ENCODE peak calls at places on chromosomes 5 and 9, in four cellular contexts. J is Panc1; X is mucosa of descending colon; D is CD8-positive, alpha-beta T cell. A is an unnamed sample.

GRCh38 chr9:123375725-123376132 is 19.7 kb downstream of the CRB2 start:
- DNase-seq in J (no peak), X (peak; percentile 90), D (no peak), A (no peak)

GRCh38 chr9:73370053-73370452 is 218.4 kb downstream of the ANXA1 start:
- DNase-seq in J (no peak), X (no peak), D (no peak), A (no peak)

GRCh38 chr5:96288166-96288844 is 144.7 kb downstream of the PCSK1 start:
- DNase-seq in J (no peak), X (no peak), D (no peak), A (no peak)

GRCh38 chr5:78287833-78288232 is 6.7 kb downstream of the AP3B1 start:
- DNase-seq in J (no peak), X (no peak), D (no peak), A (no peak)

GRCh38 chr5:35752012-35752411 is 104.7 kb upstream of the IL7R start:
- DNase-seq in J (no peak), X (no peak), D (no peak), A (no peak)

GRCh38 chr5:14768838-14769365 is 102.7 kb downstream of the ANKH start:
- DNase-seq in J (no peak), X (no peak), D (no peak), A (no peak)

GRCh38 chr9:127505396-127506116 is 54.2 kb downstream of the LRSAM1 start:
- DNase-seq in J (no peak), X (no peak), D (peak; percentile 26), A (no peak)

GRCh38 chr5:175853573-175854230 is 17.7 kb upstream of the CPLX2 start:
- DNase-seq in J (no peak), X (no peak), D (no peak), A (no peak)

GRCh38 chr9:99811172-99811571 is 10.5 kb upstream of the NR4A3 start:
- DNase-seq in J (no peak), X (no peak), D (no peak), A (no peak)

GRCh38 chr5:75052461-75053285 is at the start of gene GCNT4:
- DNase-seq in J (no peak), X (peak; percentile 69), D (peak; percentile 57), A (peak; percentile 90)

GRCh38 chr5:180637962-180638680 is 11.3 kb downstream of the FLT4 start:
- DNase-seq in J (no peak), X (peak; percentile 9), D (no peak), A (peak; percentile 34)

GRCh38 chr5:133938932-133939331 is 29.5 kb downstream of the C5orf15 start:
- DNase-seq in J (no peak), X (no peak), D (no peak), A (no peak)

GRCh38 chr5:58259685-58260152 is 200.2 kb downstream of the PLK2 start:
- DNase-seq in J (peak; percentile 76), X (no peak), D (no peak), A (no peak)

GRCh38 chr5:54867310-54867944 is 118.0 kb downstream of the ESM1 start:
- DNase-seq in J (peak; percentile 18), X (no peak), D (no peak), A (no peak)

GRCh38 chr5:112109331-112109993 is 309.6 kb downstream of the EPB41L4A start:
- DNase-seq in J (no peak), X (no peak), D (no peak), A (peak; percentile 61)

GRCh38 chr5:18965893-18966292 is 1022.1 kb downstream of the CDH18 start:
- DNase-seq in J (no peak), X (no peak), D (no peak), A (no peak)

DNA sequence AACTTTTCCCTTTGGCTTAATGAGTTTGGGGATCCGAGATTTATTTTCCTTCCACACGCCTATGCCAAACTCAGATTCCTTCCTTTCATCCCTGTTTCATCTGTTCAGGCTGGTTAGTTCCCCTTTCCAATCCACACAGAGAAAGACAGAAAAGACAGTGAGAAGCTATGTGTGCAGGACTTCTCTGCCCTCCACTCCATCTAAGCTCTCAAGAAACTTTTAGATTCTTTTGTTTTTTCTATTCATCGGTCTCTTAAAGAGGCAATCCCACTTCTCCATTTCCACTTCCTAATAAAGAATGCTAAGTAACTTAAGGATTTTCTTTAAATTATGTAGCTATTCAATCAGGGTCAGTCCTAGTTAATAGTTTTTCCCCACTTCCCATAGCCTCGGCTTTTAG is 11.2 kb downstream of the ITGA1 start:
- DNase-seq in J (no peak), X (no peak), D (no peak), A (no peak)
- H3K4me1 ChIP-seq in J (peaks cover 24% of the 10 kb centered on the region), X (peaks cover 39% of the 10 kb centered on the region), D (peaks cover 33% of the 10 kb centered on the region), A (peaks cover 12% of the 10 kb centered on the region)

GRCh38 chr9:86321373-86321772 is 32.8 kb downstream of the TUT7 start:
- DNase-seq in J (no peak), X (no peak), D (no peak), A (no peak)

GRCh38 chr9:86326536-86326935 is 27.7 kb downstream of the TUT7 start:
- DNase-seq in J (no peak), X (no peak), D (no peak), A (no peak)

GRCh38 chr9:86324901-86325300 is 29.3 kb downstream of the TUT7 start:
- DNase-seq in J (no peak), X (no peak), D (no peak), A (no peak)

GRCh38 chr9:86324308-86324707 is 29.9 kb downstream of the TUT7 start:
- DNase-seq in J (no peak), X (no peak), D (no peak), A (no peak)

DNA sequence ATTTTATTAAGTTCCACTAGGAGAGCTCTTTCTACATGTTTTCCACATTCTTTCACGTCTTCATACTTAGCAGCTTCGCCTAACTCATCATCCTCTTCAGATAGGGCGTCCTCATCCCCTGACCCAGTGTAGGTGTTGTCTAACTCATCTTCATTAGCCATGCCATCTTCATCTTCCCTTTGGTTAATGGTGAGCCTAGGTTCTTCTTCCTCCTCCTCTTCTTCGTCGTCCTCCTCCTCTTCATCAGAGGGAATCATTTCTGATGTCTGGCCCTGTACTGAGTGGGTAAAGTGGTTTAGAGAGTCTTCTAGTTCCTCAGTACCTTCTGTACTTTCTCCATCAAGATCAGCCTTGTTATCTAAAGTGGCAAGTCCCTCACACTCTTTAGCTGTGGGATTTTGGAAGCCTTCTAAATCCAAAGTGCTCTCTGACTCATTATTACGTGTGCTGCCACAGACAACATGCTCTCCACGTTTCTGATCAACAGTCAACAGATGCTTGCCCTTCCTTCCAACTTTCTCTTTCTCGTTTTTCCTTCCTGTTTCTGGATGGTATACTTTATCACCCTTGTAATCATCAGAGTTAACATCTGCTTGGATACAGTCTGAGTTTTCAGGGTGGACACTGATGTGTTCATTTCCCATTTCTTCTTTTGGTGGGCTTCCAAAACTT is 31.1 kb downstream of the TUT7 start:
- DNase-seq in J (no peak), X (no peak), D (no peak), A (no peak)
- H3K36me3 ChIP-seq in J (peaks cover 24% of the 10 kb centered on the region), X (peaks cover 30% of the 10 kb centered on the region), D (peaks cover 50% of the 10 kb centered on the region), A (peaks cover 81% of the 10 kb centered on the region)

GRCh38 chr9:13962006-13962405 is 351.9 kb downstream of the NFIB start:
- DNase-seq in J (no peak), X (no peak), D (no peak), A (no peak)

GRCh38 chr9:13960011-13960765 is 353.8 kb downstream of the NFIB start:
- DNase-seq in J (no peak), X (no peak), D (no peak), A (no peak)

GRCh38 chr9:13957089-13957488 is 356.9 kb downstream of the NFIB start:
- DNase-seq in J (no peak), X (no peak), D (no peak), A (no peak)

GRCh38 chr9:13956107-13956506 is 357.8 kb downstream of the NFIB start:
- DNase-seq in J (no peak), X (no peak), D (no peak), A (no peak)

GRCh38 chr9:13958672-13959071 is 355.3 kb downstream of the NFIB start:
- DNase-seq in J (no peak), X (no peak), D (no peak), A (no peak)
- TF ChIP-seq CTCF in J (no peak), X (no peak), D (no peak), A (no peak)

GRCh38 chr5:142825378-142826089 is 55.4 kb downstream of the ARHGAP26 start:
- DNase-seq in J (peak; percentile 75), X (peak; percentile 59), D (no peak), A (no peak)
- H3K4me1 ChIP-seq in J (peaks cover 95% of the 10 kb centered on the region), X (peaks cover 36% of the 10 kb centered on the region), D (peaks cover 8% of the 10 kb centered on the region), A (no peaks in the 10 kb centered on the region)

GRCh38 chr9:97554566-97555075 is 53.2 kb downstream of the TMOD1 start:
- DNase-seq in J (no peak), X (no peak), D (no peak), A (no peak)
- H3K36me3 ChIP-seq in J (no peaks in the 10 kb centered on the region), X (no peaks in the 10 kb centered on the region), D (no peaks in the 10 kb centered on the region), A (no peaks in the 10 kb centered on the region)

GRCh38 chr9:131475956-131476776 is 26.6 kb upstream of the POMT1 start:
- DNase-seq in J (no peak), X (peak; percentile 30), D (no peak), A (no peak)
- TF ChIP-seq CTCF in J (peak; percentile 65), X (no peak), D (peak; percentile 23), A (no peak)

GRCh38 chr5:91158011-91158410 is 225.1 kb downstream of the ARRDC3 start:
- DNase-seq in J (no peak), X (no peak), D (no peak), A (no peak)
- H3K4me1 ChIP-seq in J (peaks cover 7% of the 10 kb centered on the region), X (peaks cover 11% of the 10 kb centered on the region), D (peaks cover 6% of the 10 kb centered on the region), A (no peaks in the 10 kb centered on the region)

GRCh38 chr5:119512277-119512676 is 60.0 kb downstream of the HSD17B4 start:
- DNase-seq in J (no peak), X (no peak), D (no peak), A (no peak)

DNA sequence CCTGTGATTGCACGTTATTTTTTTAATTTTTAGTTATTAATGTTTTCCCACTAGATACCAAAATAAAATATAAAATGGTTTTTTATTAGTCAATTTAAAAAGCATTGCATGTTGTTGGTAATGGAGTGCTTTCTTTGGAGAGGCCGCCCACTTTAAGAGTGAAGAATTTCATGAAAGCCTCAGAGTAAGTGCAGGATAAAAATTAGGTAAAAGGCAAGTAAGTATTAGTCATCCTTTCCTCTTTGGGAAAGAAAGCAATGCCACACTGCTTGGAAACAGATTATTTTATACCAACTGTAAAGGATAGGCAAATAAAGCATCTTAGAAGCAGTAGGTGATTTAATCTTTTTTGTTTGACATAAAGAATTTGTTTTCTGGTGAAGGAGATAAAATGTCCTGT is 62.9 kb downstream of the HSD17B4 start:
- DNase-seq in J (no peak), X (no peak), D (no peak), A (no peak)
- H3K36me3 ChIP-seq in J (no peaks in the 10 kb centered on the region), X (no peaks in the 10 kb centered on the region), D (peaks cover 12% of the 10 kb centered on the region), A (peaks cover 43% of the 10 kb centered on the region)

A was measured in pancreas.